ENCODE peak calls at places on chromosomes 1 and 21, in seven cellular contexts. F is heart left ventricle; B is psoas muscle; D is pancreas; N is tibial artery; W is A549; H is CD8-positive, alpha-beta memory T cell. C is an unnamed sample.
A peak's percentile ranks its signal among the peaks of the same experiment; 100 is the strongest.

GRCh38 chr1:2045468-2046224 is 4.6 kb upstream of the PRKCZ start:
- DNase-seq in B (no peak), H (no peak), N (no peak), F (no peak), D (no peak), W (no peak), C (no peak)

GRCh38 chr1:8651236-8651890 is 166.1 kb downstream of the RERE start:
- DNase-seq in N (no peak), W (no peak), D (no peak), B (no peak), H (no peak), F (no peak), C (no peak)

GRCh38 chr1:154666051-154666793 is 58.2 kb upstream of the ADAR start:
- DNase-seq in F (no peak), N (no peak), D (no peak), W (no peak), B (no peak), H (no peak), C (no peak)

GRCh38 chr1:167456926-167457325 is 61.4 kb downstream of the CD247 start:
- DNase-seq in W (no peak), F (no peak), N (no peak), D (no peak), B (no peak), H (no peak), C (no peak)

GRCh38 chr1:89198081-89198480 is 661 bp downstream of the GBP4 start:
- DNase-seq in D (no peak), B (no peak), W (no peak), N (no peak), H (no peak), F (no peak), C (no peak)

GRCh38 chr1:172351347-172351746 is 69.1 kb upstream of the C1orf105 start:
- DNase-seq in H (no peak), F (no peak), W (no peak), N (no peak), D (no peak), B (no peak), C (no peak)

GRCh38 chr1:221032616-221033342 is 153.5 kb downstream of the HLX start:
- DNase-seq in B (no peak), W (no peak), D (no peak), N (no peak), H (no peak), F (no peak), C (no peak)

GRCh38 chr1:183048087-183049085 is 25.2 kb downstream of the LAMC1 start:
- DNase-seq in D (no peak), W (no peak), H (no peak), N (no peak), B (no peak), F (no peak), C (no peak)

GRCh38 chr1:154485106-154485505 is 16.9 kb upstream of the TDRD10 start:
- DNase-seq in N (peak; percentile 76), H (no peak), D (no peak), B (no peak), W (no peak), F (peak; percentile 77), C (no peak)

GRCh38 chr1:177937174-177937770 is 32.6 kb downstream of the SEC16B start:
- DNase-seq in W (no peak), B (no peak), H (no peak), N (no peak), D (no peak), F (no peak), C (no peak)

GRCh38 chr1:35557118-35557610 is at the start of gene KIAA0319L:
- DNase-seq in H (no peak), F (peak; percentile 94), D (peak; percentile 90), B (peak; percentile 94), W (peak; percentile 56), N (peak; percentile 87), C (peak; percentile 94)

GRCh38 chr21:14773777-14774345 is 227.7 kb upstream of the SAMSN1 start:
- DNase-seq in D (peak; percentile 66), F (peak; percentile 32), N (peak; percentile 66), B (peak; percentile 44), W (peak; percentile 19), H (peak; percentile 33), C (peak; percentile 21)

GRCh38 chr1:159000627-159001026 is 9.1 kb upstream of the IFI16 start:
- DNase-seq in B (peak; percentile 85), F (peak; percentile 87), N (peak; percentile 94), W (peak; percentile 39), H (no peak), D (peak; percentile 70), C (peak; percentile 94)

GRCh38 chr1:158998781-158999161 is 10.9 kb upstream of the IFI16 start:
- DNase-seq in W (peak; percentile 58), B (peak; percentile 72), F (no peak), D (no peak), N (peak; percentile 67), H (peak; percentile 28), C (peak; percentile 54)

GRCh38 chr1:158998037-158998780 is 11.5 kb upstream of the IFI16 start:
- DNase-seq in W (no peak), H (no peak), N (no peak), D (no peak), F (no peak), B (no peak), C (no peak)

GRCh38 chr1:158999301-159000069 is 10.2 kb upstream of the IFI16 start:
- DNase-seq in D (no peak), H (no peak), B (peak; percentile 84), F (peak; percentile 78), N (peak; percentile 94), W (peak; percentile 3), C (peak; percentile 93)

GRCh38 chr1:159000070-159000409 is 9.7 kb upstream of the IFI16 start:
- DNase-seq in N (no peak), D (no peak), H (no peak), W (no peak), B (no peak), F (no peak), C (no peak)
- H3K4me3 ChIP-seq in N (peak overlapping the region; percentile 55), D (no peak overlapping the region), H (no peak overlapping the region), W (no peak overlapping the region), B (peak overlapping the region; percentile 61), F (peak overlapping the region; percentile 49), C (no peak overlapping the region)

GRCh38 chr1:180286417-180286816 is 56.4 kb downstream of the LHX4 start:
- DNase-seq in H (no peak), W (no peak), F (no peak), D (no peak), B (no peak), N (no peak), C (no peak)
- H3K4me3 ChIP-seq in H (no peak overlapping the region), W (no peak overlapping the region), F (no peak overlapping the region), D (no peak overlapping the region), B (no peak overlapping the region), N (no peak overlapping the region), C (no peak overlapping the region)

GRCh38 chr1:150160964-150161626 is 11.4 kb downstream of the PLEKHO1 start:
- DNase-seq in N (no peak), H (no peak), W (no peak), F (no peak), B (no peak), D (no peak), C (no peak)
- H3K4me3 ChIP-seq in N (no peak overlapping the region), H (no peak overlapping the region), W (no peak overlapping the region), F (no peak overlapping the region), B (peak overlapping the region; percentile 7), D (no peak overlapping the region), C (no peak overlapping the region)

GRCh38 chr1:96992871-96993270 is 271.3 kb downstream of the PTBP2 start:
- DNase-seq in F (no peak), D (no peak), B (no peak), H (no peak), N (no peak), W (no peak), C (no peak)
- H3K4me3 ChIP-seq in F (no peak overlapping the region), D (no peak overlapping the region), B (no peak overlapping the region), H (no peak overlapping the region), N (no peak overlapping the region), W (no peak overlapping the region), C (no peak overlapping the region)